ENCODE peak calls at places on chromosomes 5 and 9, in four cellular contexts. P is HCT116, O is HepG2, W is K562. A is an unnamed sample.

GRCh38 chr5:41418220-41419031 is 92.0 kb downstream of the PLCXD3 start:
- DNase-seq in P (no peak), O (no peak), W (no peak), A (no peak)

GRCh38 chr9:108687360-108687981 is 168.3 kb downstream of the ACTL7B start:
- DNase-seq in P (no peak), O (no peak), W (no peak), A (no peak)

GRCh38 chr5:177450672-177451424 is 4.2 kb downstream of the PRR7 start:
- DNase-seq in P (no peak), O (no peak), W (no peak), A (no peak)

GRCh38 chr5:114325552-114325951 is 36.3 kb upstream of the KCNN2 start:
- DNase-seq in P (no peak), O (no peak), W (no peak), A (no peak)

GRCh38 chr5:56085205-56085604 is 90.4 kb upstream of the IL6ST start:
- DNase-seq in P (no peak), O (no peak), W (no peak), A (no peak)

GRCh38 chr9:128841704-128842492 is 12.3 kb upstream of the SPOUT1 start:
- DNase-seq in P (no peak), O (peak; percentile 30), W (no peak), A (no peak)

GRCh38 chr5:2536632-2537031 is 214.8 kb downstream of the IRX2 start:
- DNase-seq in P (no peak), O (no peak), W (no peak), A (no peak)

GRCh38 chr5:125376059-125376641 is 629.7 kb upstream of the ZNF608 start:
- DNase-seq in P (no peak), O (no peak), W (no peak), A (no peak)

GRCh38 chr9:116646661-116647514 is 40.2 kb upstream of the TRIM32 start:
- DNase-seq in P (peak; percentile 24), O (peak; percentile 37), W (no peak), A (no peak)

GRCh38 chr9:87676976-87677775 is 48.7 kb upstream of the CTSL start:
- DNase-seq in P (no peak), O (no peak), W (no peak), A (no peak)
- TF ChIP-seq POLR2AphosphoS5 in P (no peak), O (no peak), W (no peak), A (no peak)

DNA sequence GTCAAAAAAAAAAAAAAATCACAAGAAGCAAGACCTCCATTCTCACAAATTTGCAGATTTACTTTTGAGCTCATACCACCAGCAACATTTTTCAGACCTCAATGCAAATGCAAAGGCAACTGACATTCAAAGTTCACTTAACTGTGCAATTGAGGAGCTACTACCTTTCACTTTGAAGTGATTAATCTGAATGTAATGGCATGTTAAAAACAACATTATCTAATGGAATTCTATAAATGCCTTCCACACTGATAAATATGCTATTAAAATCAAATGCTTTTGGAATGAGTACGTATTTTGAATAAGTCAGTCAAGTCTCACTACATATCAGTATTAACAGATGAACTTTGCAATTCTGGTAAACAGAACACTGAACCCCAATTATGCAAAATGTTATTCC is 32.3 kb downstream of the UBQLN1 start:
- DNase-seq in P (no peak), O (peak; percentile 3), W (no peak), A (no peak)
- TF ChIP-seq TCF7L2 in P (no peak), O (no peak), W (no peak), A (no peak)

GRCh38 chr9:99350461-99350860 is 128.4 kb downstream of the SEC61B start:
- DNase-seq in P (no peak), O (no peak), W (no peak), A (no peak)

GRCh38 chr9:99353408-99353807 is 131.3 kb downstream of the SEC61B start:
- DNase-seq in P (no peak), O (no peak), W (no peak), A (no peak)

GRCh38 chr9:99349870-99350269 is 127.8 kb downstream of the SEC61B start:
- DNase-seq in P (no peak), O (no peak), W (no peak), A (no peak)

GRCh38 chr9:99352786-99353185 is 130.7 kb downstream of the SEC61B start:
- DNase-seq in P (no peak), O (no peak), W (no peak), A (no peak)

GRCh38 chr9:99351647-99352046 is 129.6 kb downstream of the SEC61B start:
- DNase-seq in P (no peak), O (no peak), W (no peak), A (no peak)
- TF ChIP-seq CTCF in P (no peak), O (peak; percentile 42), W (peak; percentile 31), A (no peak)

DNA sequence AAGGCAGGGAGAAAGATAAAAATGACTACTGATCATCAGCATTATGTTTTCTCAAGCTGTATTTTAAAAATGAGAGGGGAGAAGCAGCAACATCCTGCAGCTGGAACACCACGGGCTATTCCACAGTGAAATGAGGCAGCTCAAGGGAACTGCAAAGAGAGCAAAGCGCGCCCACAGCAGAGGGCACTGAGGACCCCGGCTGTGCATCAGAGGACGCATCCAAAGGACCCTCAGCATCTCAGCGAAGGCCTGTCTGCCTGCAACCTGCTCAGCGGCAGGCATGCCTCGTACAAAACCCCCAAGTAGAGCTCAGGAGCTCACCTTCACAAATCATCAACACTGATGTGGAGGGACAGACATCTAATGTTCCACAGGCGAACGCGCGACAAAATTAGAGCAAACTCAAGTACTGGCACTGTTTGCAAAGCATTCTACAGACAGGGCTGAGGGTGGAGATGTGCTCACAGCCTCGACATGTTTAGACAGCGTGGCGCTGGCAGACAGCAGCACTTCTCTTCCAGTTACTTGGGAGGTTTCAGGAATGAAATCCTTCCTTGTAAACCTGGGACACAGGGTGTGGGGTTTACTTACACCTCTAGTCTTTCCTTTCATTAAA is 80.9 kb downstream of the DCP2 start:
- DNase-seq in P (no peak), O (no peak), W (no peak), A (no peak)
- TF ChIP-seq POLR2AphosphoS5 in P (no peak), O (no peak), W (no peak), A (no peak)